ENCODE peak calls at places on chromosomes 13 and 19, in five cellular contexts. H is heart left ventricle, B is right atrium auricular region, S is left lung, C is lower lobe of right lung. N is an unnamed sample.

GRCh38 chr13:40565282-40566148 is 100.9 kb downstream of the FOXO1 start:
- DNase-seq in H (no peak), B (no peak), S (no peak), C (no peak), N (no peak)

GRCh38 chr19:38735257-38735686 is 9.0 kb downstream of the CAPN12 start:
- DNase-seq in H (peak), B (no peak), S (no peak), C (peak), N (peak)

GRCh38 chr19:35508129-35508528 is 5.3 kb downstream of the DMKN start:
- DNase-seq in H (no peak), B (no peak), S (no peak), C (no peak), N (no peak)

GRCh38 chr19:35590875-35591274 is 4.9 kb downstream of the PMIS2 start:
- DNase-seq in H (no peak), B (no peak), S (no peak), C (no peak), N (no peak)

GRCh38 chr13:112859817-112860190 is 109.2 kb upstream of the MCF2L start:
- DNase-seq in H (no peak), B (no peak), S (no peak), C (no peak), N (no peak)

GRCh38 chr19:16025108-16026101 is 50.9 kb upstream of the TPM4 start:
- DNase-seq in H (no peak), B (no peak), S (no peak), C (no peak), N (no peak)

GRCh38 chr13:64538711-64539110 is 2691.4 kb downstream of the PCDH9 start:
- DNase-seq in H (no peak), B (no peak), S (no peak), C (no peak), N (no peak)

GRCh38 chr13:25659091-25659502 is 287.3 kb downstream of the ATP8A2 start:
- DNase-seq in H (no peak), B (no peak), S (no peak), C (no peak), N (no peak)

GRCh38 chr19:10502524-10503001 is 593 bp downstream of the KEAP1 start:
- DNase-seq in H (peak), B (peak), S (peak), C (peak), N (peak)

GRCh38 chr19:55474269-55475265 is 1.9 kb upstream of the ZNF628 start:
- DNase-seq in H (no peak), B (no peak), S (peak), C (no peak), N (no peak)

GRCh38 chr13:48637601-48638000 is 16.1 kb upstream of the CYSLTR2 start:
- DNase-seq in H (no peak), B (no peak), S (no peak), C (no peak), N (no peak)
- H3K4me3 ChIP-seq in H (no peak), B (no peak), S (no peak), C (no peak), N (no peak)

GRCh38 chr13:110017379-110017778 is 231.0 kb upstream of the IRS2 start:
- DNase-seq in H (no peak), B (no peak), S (no peak), C (no peak), N (no peak)

GRCh38 chr13:110015253-110015652 is 228.9 kb upstream of the IRS2 start:
- DNase-seq in H (no peak), B (no peak), S (no peak), C (no peak), N (no peak)

GRCh38 chr13:110018009-110018408 is 231.6 kb upstream of the IRS2 start:
- DNase-seq in H (no peak), B (no peak), S (no peak), C (no peak), N (no peak)

GRCh38 chr13:110012102-110012739 is 225.8 kb upstream of the IRS2 start:
- DNase-seq in H (no peak), B (no peak), S (no peak), C (no peak), N (no peak)

DNA sequence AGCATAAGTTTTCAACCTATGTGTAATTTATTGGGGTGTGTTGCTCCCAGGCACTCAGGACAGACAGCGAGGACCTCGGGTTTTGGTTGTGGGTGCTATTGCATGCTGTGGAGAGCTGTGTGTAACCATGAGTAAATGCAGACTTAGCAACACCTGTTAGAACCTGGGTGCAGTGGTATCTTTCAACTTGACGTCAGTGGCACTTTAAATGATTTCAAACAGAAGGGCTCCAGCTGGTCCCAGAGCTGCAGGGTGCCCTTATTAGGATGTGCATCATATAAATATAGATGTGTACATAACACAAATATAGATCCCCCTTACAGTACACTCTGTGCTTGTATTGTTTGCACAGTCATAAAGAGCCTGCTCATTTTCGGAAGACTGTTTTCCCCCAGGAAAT is 228.3 kb upstream of the IRS2 start:
- DNase-seq in H (no peak), B (no peak), S (no peak), C (no peak), N (no peak)
- H3K27ac ChIP-seq in H (no peak), B (no peak), S (no peak), C (no peak), N (no peak)

DNA sequence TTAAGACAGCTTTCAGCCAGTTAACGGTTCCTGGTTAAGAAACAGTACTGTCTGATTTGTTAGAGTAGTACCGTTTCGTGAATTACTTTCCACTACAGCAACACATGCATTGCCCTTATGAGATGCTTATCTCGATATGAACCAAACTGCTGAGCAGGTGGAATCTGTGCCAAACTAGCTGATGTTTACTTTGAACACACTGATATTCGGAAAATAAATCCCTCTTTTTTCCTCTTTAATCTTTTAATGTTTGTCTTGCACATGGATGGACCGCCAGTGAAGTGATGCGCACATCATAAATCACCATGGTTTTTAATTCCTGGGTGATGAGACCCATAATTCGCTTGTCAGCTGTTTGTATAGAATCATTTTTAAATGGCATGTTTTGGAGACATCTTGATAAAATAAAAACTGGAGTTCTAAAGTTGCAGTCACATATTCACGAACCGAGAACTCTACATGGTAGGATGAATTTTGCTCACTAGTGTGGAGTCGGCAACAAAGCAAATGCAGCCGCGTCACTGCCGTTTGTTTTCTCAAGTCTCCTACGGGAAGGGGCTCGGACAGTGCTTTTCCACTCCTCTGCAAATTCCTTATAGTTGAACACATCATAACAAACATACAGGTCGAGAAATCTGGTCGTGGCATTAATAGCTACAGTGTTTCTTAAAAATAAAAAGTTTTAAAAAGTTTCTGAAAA is 1.1 kb downstream of the GJA3 start:
- DNase-seq in H (no peak), B (peak), S (no peak), C (no peak), N (no peak)
- H3K4me3 ChIP-seq in H (peak), B (peak), S (no peak), C (no peak), N (peak)

GRCh38 chr13:114112231-114112825 is 20.1 kb downstream of the RASA3 start:
- DNase-seq in H (no peak), B (peak), S (no peak), C (no peak), N (no peak)
- H3K27ac ChIP-seq in H (no peak), B (no peak), S (no peak), C (no peak), N (no peak)

GRCh38 chr19:6156033-6156432 is 20.6 kb downstream of the ACSBG2 start:
- DNase-seq in H (no peak), B (no peak), S (no peak), C (no peak), N (no peak)
- H3K4me3 ChIP-seq in H (no peak), B (no peak), S (no peak), C (no peak), N (no peak)

DNA sequence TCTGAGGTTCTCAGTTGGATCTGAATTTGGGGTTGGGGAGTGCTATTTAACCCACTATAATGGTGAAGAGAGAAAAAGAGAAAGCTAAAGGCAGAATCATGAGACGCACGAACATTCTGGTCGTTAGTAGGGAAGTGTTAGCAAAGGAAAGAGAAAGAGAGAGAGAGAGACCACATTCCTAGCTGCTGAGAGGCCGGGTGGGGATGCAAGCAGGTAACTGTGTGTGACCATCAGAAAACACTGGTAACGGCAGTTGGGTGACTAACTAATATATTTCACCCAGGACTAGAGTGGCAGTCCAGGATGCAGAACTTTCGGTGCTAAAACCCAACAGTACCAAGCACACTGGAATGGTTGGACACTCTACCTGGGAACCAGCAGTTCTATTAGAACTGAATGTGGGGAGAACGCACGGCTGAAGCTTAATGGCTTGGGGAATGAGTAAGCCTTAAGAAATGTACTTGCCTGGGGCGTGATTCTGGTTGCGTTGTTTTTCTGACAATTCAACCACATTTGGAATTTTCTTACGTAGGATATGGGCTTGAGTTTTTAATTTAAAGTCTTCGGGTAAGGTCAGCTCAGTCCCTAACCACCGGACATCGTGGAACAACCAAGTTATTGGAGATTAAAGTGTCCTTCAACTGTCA is 130.2 kb downstream of the DNAJC15 start:
- DNase-seq in H (no peak), B (no peak), S (no peak), C (no peak), N (no peak)
- H3K27ac ChIP-seq in H (no peak), B (no peak), S (no peak), C (no peak), N (no peak)

GRCh38 chr19:39840492-39840891 is 5.7 kb downstream of the FBL start:
- DNase-seq in H (no peak), B (no peak), S (no peak), C (no peak), N (no peak)

GRCh38 chr19:39841041-39841440 is 5.1 kb downstream of the FBL start:
- DNase-seq in H (no peak), B (no peak), S (no peak), C (no peak), N (no peak)

GRCh38 chr19:39845172-39845571 is 1.0 kb downstream of the FBL start:
- DNase-seq in H (no peak), B (no peak), S (no peak), C (no peak), N (no peak)

GRCh38 chr19:39843919-39844793 is 2.0 kb downstream of the FBL start:
- DNase-seq in H (no peak), B (no peak), S (no peak), C (no peak), N (no peak)

DNA sequence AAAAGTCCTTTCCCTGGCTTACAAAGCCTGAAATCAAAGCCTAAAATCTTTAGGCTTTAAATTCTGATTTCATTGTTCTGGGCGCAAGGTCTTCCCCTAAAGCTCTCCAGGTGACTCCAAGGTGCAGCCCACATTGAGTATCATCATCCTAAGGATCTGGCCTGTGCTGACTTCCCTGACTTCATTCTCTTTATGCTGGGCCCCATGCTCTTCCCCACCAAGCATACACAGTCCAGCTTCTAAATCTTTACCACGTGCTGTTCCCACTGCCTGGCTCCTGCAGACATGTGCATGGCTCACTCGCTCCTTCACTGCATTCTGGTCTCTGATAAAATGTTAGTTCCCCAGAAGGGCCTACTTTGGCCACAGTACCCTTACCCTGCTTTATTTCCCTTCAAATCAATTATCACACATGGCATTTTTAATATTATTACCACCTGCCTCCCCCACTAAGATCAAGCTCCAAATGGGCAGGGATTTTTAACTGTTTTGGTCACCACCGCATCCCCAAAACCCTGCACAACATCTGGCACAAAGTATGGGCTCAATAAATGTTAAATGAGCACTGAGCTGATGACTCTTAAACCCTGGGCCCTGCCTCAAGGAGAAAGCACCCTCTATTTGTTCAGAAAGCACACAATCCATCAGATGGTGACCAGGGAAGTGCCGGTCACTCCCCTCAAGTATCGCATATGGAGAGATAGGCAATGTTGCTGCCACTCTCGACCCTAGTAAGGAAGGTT is 3.3 kb downstream of the FBL start:
- DNase-seq in H (no peak), B (no peak), S (no peak), C (no peak), N (no peak)
- H3K4me3 ChIP-seq in H (no peak), B (no peak), S (no peak), C (no peak), N (no peak)

GRCh38 chr19:4570423-4570822 is 10.9 kb upstream of the SEMA6B start:
- DNase-seq in H (no peak), B (no peak), S (no peak), C (no peak), N (no peak)

GRCh38 chr19:4573682-4574081 is 14.2 kb upstream of the SEMA6B start:
- DNase-seq in H (no peak), B (no peak), S (no peak), C (no peak), N (no peak)

GRCh38 chr19:4570916-4571304 is 11.4 kb upstream of the SEMA6B start:
- DNase-seq in H (no peak), B (no peak), S (no peak), C (no peak), N (no peak)

GRCh38 chr19:4568884-4569283 is 9.4 kb upstream of the SEMA6B start:
- DNase-seq in H (no peak), B (no peak), S (no peak), C (no peak), N (no peak)

GRCh38 chr19:4571305-4571917 is 11.9 kb upstream of the SEMA6B start:
- DNase-seq in H (no peak), B (no peak), S (no peak), C (no peak), N (no peak)
- H3K27ac ChIP-seq in H (no peak), B (no peak), S (no peak), C (no peak), N (no peak)